ENCODE peak calls at places on chromosomes 7 and 10, in ten cellular contexts. N, D, Z, J, K, E, Q, R, L and M are unnamed samples.

GRCh38 chr10:79246209-79246581 is 101.1 kb upstream of the PPIF start:
- DNase-seq in N (peak), D (no peak), Z (peak), J (no peak), K (no peak), E (peak), Q (no peak), R (peak), L (no peak), M (no peak)

GRCh38 chr7:114789161-114789560 is 132.7 kb upstream of the MDFIC start:
- DNase-seq in N (no peak), D (no peak), Z (no peak), J (no peak), K (no peak), E (no peak), Q (no peak), R (no peak), L (no peak), M (no peak)

GRCh38 chr7:141397236-141398163 is 153.7 kb upstream of the AGK start:
- DNase-seq in N (no peak), D (no peak), Z (no peak), J (no peak), K (no peak), E (peak), Q (no peak), R (no peak), L (no peak), M (no peak)

GRCh38 chr7:133394369-133394768 is 141.5 kb downstream of the EXOC4 start:
- DNase-seq in N (no peak), D (no peak), Z (no peak), J (no peak), K (no peak), E (no peak), Q (no peak), R (no peak), L (no peak), M (no peak)

GRCh38 chr7:154953006-154953684 is 49.8 kb downstream of the PAXIP1 start:
- DNase-seq in N (no peak), D (no peak), Z (peak), J (peak), K (no peak), E (peak), Q (no peak), R (peak), L (no peak), M (peak)

GRCh38 chr10:29543715-29544114 is 91.1 kb downstream of the SVIL start:
- DNase-seq in N (no peak), D (no peak), Z (no peak), J (no peak), K (no peak), E (no peak), Q (no peak), R (no peak), L (no peak), M (no peak)

GRCh38 chr10:3969876-3970666 is 185.1 kb upstream of the KLF6 start:
- DNase-seq in N (no peak), D (no peak), Z (no peak), J (no peak), K (no peak), E (no peak), Q (no peak), R (no peak), L (no peak), M (peak)

GRCh38 chr7:29495618-29496017 is 68.0 kb upstream of the PRR15 start:
- DNase-seq in N (no peak), D (no peak), Z (no peak), J (no peak), K (no peak), E (no peak), Q (no peak), R (no peak), L (no peak), M (no peak)

GRCh38 chr7:130831817-130832481 is 97.9 kb upstream of the KLF14 start:
- DNase-seq in N (no peak), D (no peak), Z (peak), J (no peak), K (peak), E (no peak), Q (no peak), R (no peak), L (peak), M (no peak)

GRCh38 chr7:26151953-26152781 is at the start of gene NFE2L3:
- DNase-seq in N (peak), D (peak), Z (peak), J (peak), K (peak), E (peak), Q (peak), R (peak), L (peak), M (peak)

GRCh38 chr10:106981461-106981850 is 183.1 kb downstream of the SORCS1 start:
- DNase-seq in N (no peak), D (no peak), Z (no peak), J (no peak), K (no peak), E (no peak), Q (no peak), R (no peak), L (no peak), M (no peak)

GRCh38 chr7:2821161-2821841 is 22.8 kb downstream of the GNA12 start:
- DNase-seq in N (no peak), D (no peak), Z (peak), J (no peak), K (peak), E (no peak), Q (no peak), R (no peak), L (peak), M (no peak)

GRCh38 chr7:75743455-75743859 is 4.7 kb upstream of the HIP1 start:
- DNase-seq in N (no peak), D (no peak), Z (no peak), J (no peak), K (no peak), E (no peak), Q (no peak), R (no peak), L (no peak), M (no peak)

GRCh38 chr7:144009361-144009760 is 9.2 kb downstream of the OR6B1 start:
- DNase-seq in N (no peak), D (no peak), Z (no peak), J (no peak), K (no peak), E (no peak), Q (no peak), R (no peak), L (no peak), M (no peak)

GRCh38 chr10:124943301-124944092 is 1.6 kb downstream of the ZRANB1 start:
- DNase-seq in N (no peak), D (no peak), Z (peak), J (no peak), K (no peak), E (no peak), Q (no peak), R (no peak), L (no peak), M (no peak)

GRCh38 chr7:72030994-72031667 is 381.0 kb downstream of the CALN1 start:
- DNase-seq in N (no peak), D (no peak), Z (no peak), J (no peak), K (no peak), E (no peak), Q (no peak), R (no peak), L (no peak), M (no peak)

GRCh38 chr7:142301923-142302550 is 44.2 kb upstream of the PRSS58 start:
- DNase-seq in N (no peak), D (no peak), Z (peak), J (no peak), K (no peak), E (no peak), Q (no peak), R (no peak), L (peak), M (no peak)

GRCh38 chr7:30956704-30957103 is 7.0 kb upstream of the GHRHR start:
- DNase-seq in N (no peak), D (no peak), Z (no peak), J (no peak), K (no peak), E (no peak), Q (no peak), R (no peak), L (no peak), M (no peak)

GRCh38 chr7:38902443-38902842 is 6.5 kb downstream of the VPS41 start:
- DNase-seq in N (no peak), D (no peak), Z (no peak), J (no peak), K (no peak), E (no peak), Q (no peak), R (no peak), L (no peak), M (no peak)

GRCh38 chr7:30926323-30926722 is 14.7 kb downstream of the AQP1 start:
- DNase-seq in N (no peak), D (no peak), Z (peak), J (peak), K (no peak), E (no peak), Q (no peak), R (peak), L (no peak), M (no peak)

GRCh38 chr10:76244061-76244686 is 812.8 kb downstream of the LRMDA start:
- DNase-seq in N (no peak), D (no peak), Z (no peak), J (no peak), K (no peak), E (no peak), Q (no peak), R (no peak), L (no peak), M (peak)

GRCh38 chr7:76512941-76513816 is 2.8 kb downstream of the UPK3B start:
- DNase-seq in N (no peak), D (no peak), Z (peak), J (no peak), K (no peak), E (no peak), Q (no peak), R (peak), L (no peak), M (peak)

GRCh38 chr7:41472427-41473125 is 230.3 kb downstream of the INHBA start:
- DNase-seq in N (no peak), D (no peak), Z (peak), J (no peak), K (no peak), E (no peak), Q (no peak), R (no peak), L (no peak), M (no peak)

GRCh38 chr10:70748801-70749573 is 36.2 kb downstream of the TBATA start:
- DNase-seq in N (no peak), D (no peak), Z (no peak), J (no peak), K (no peak), E (no peak), Q (no peak), R (no peak), L (no peak), M (peak)

GRCh38 chr10:34172936-34173533 is 642.1 kb downstream of the PARD3 start:
- DNase-seq in N (no peak), D (no peak), Z (no peak), J (no peak), K (no peak), E (no peak), Q (no peak), R (no peak), L (no peak), M (no peak)

GRCh38 chr7:13279854-13280435 is 592.5 kb downstream of the ARL4A start:
- DNase-seq in N (no peak), D (no peak), Z (peak), J (no peak), K (peak), E (no peak), Q (no peak), R (no peak), L (peak), M (no peak)

GRCh38 chr10:62924344-62924748 is 108.2 kb upstream of the EGR2 start:
- DNase-seq in N (no peak), D (no peak), Z (no peak), J (no peak), K (peak), E (no peak), Q (no peak), R (no peak), L (peak), M (peak)

GRCh38 chr10:70362357-70362756 is 20.1 kb downstream of the LRRC20 start:
- DNase-seq in N (no peak), D (no peak), Z (no peak), J (no peak), K (no peak), E (no peak), Q (no peak), R (no peak), L (no peak), M (no peak)

GRCh38 chr7:108093903-108094302 is 36.3 kb downstream of the LAMB4 start:
- DNase-seq in N (no peak), D (no peak), Z (peak), J (no peak), K (no peak), E (no peak), Q (no peak), R (no peak), L (no peak), M (no peak)

GRCh38 chr7:9204571-9204970 is 771.2 kb downstream of the NXPH1 start:
- DNase-seq in N (no peak), D (no peak), Z (no peak), J (no peak), K (no peak), E (no peak), Q (no peak), R (no peak), L (no peak), M (no peak)

GRCh38 chr10:66627156-66627555 is 298.7 kb upstream of the LRRTM3 start:
- DNase-seq in N (no peak), D (no peak), Z (no peak), J (no peak), K (no peak), E (no peak), Q (no peak), R (no peak), L (no peak), M (peak)

GRCh38 chr10:87841215-87841614 is 22.1 kb downstream of the KLLN start:
- DNase-seq in N (no peak), D (no peak), Z (no peak), J (no peak), K (no peak), E (no peak), Q (no peak), R (no peak), L (no peak), M (no peak)

GRCh38 chr7:97075928-97076327 is 41.6 kb upstream of the SDHAF3 start:
- DNase-seq in N (no peak), D (no peak), Z (no peak), J (no peak), K (no peak), E (no peak), Q (no peak), R (no peak), L (no peak), M (no peak)

GRCh38 chr7:87312215-87312865 is 33.1 kb upstream of the CROT start:
- DNase-seq in N (peak), D (peak), Z (peak), J (peak), K (peak), E (no peak), Q (peak), R (no peak), L (peak), M (peak)

GRCh38 chr7:81111358-81111757 is 192.5 kb upstream of the SEMA3C start:
- DNase-seq in N (no peak), D (peak), Z (peak), J (no peak), K (no peak), E (no peak), Q (no peak), R (no peak), L (no peak), M (no peak)

GRCh38 chr7:925601-926000 is 28.9 kb downstream of the ADAP1 start:
- DNase-seq in N (no peak), D (no peak), Z (no peak), J (peak), K (no peak), E (peak), Q (no peak), R (peak), L (no peak), M (peak)

GRCh38 chr10:16854623-16855022 is 37.4 kb upstream of the RSU1 start:
- DNase-seq in N (no peak), D (no peak), Z (peak), J (no peak), K (no peak), E (no peak), Q (no peak), R (no peak), L (no peak), M (no peak)

GRCh38 chr7:12300415-12300814 is 89.3 kb downstream of the TMEM106B start:
- DNase-seq in N (no peak), D (no peak), Z (no peak), J (no peak), K (no peak), E (no peak), Q (no peak), R (no peak), L (no peak), M (no peak)

GRCh38 chr7:54343511-54343910 is 198.7 kb upstream of the VSTM2A start:
- DNase-seq in N (no peak), D (no peak), Z (no peak), J (no peak), K (no peak), E (no peak), Q (no peak), R (no peak), L (no peak), M (no peak)

GRCh38 chr7:116653204-116653603 is 18.8 kb upstream of the MET start:
- DNase-seq in N (no peak), D (no peak), Z (peak), J (no peak), K (no peak), E (no peak), Q (peak), R (no peak), L (no peak), M (no peak)